ENCODE peak calls at places on chromosomes 13 and 19, in six cellular contexts. One of them, this sample, is unnamed.

GRCh38 chr13:40611004-40611403 is 55.4 kb downstream of the FOXO1 start:
- DNase-seq in naive thymus-derived CD4-positive, alpha-beta T cell: no peak
- DNase-seq in OCI-LY7: no peak
- DNase-seq in GM23248: no peak
- DNase-seq in lower lobe of right lung: no peak
- DNase-seq in heart right ventricle: no peak
- DNase-seq in this sample: no peak

GRCh38 chr19:10552596-10553053 is 8.9 kb downstream of the ATG4D start:
- DNase-seq in naive thymus-derived CD4-positive, alpha-beta T cell: no peak
- DNase-seq in OCI-LY7: peak; percentile 65
- DNase-seq in GM23248: peak; percentile 36
- DNase-seq in lower lobe of right lung: no peak
- DNase-seq in heart right ventricle: no peak
- DNase-seq in this sample: peak; percentile 67

GRCh38 chr19:29634731-29635130 is 28.6 kb downstream of the POP4 start:
- DNase-seq in naive thymus-derived CD4-positive, alpha-beta T cell: no peak
- DNase-seq in OCI-LY7: no peak
- DNase-seq in GM23248: no peak
- DNase-seq in lower lobe of right lung: peak; percentile 2
- DNase-seq in heart right ventricle: no peak
- DNase-seq in this sample: no peak

GRCh38 chr19:35345671-35346111 is 2.0 kb upstream of the FFAR1 start:
- DNase-seq in naive thymus-derived CD4-positive, alpha-beta T cell: no peak
- DNase-seq in OCI-LY7: no peak
- DNase-seq in GM23248: no peak
- DNase-seq in lower lobe of right lung: peak; percentile 28
- DNase-seq in heart right ventricle: no peak
- DNase-seq in this sample: no peak

GRCh38 chr13:109436055-109436622 is 350.2 kb downstream of the IRS2 start:
- DNase-seq in naive thymus-derived CD4-positive, alpha-beta T cell: no peak
- DNase-seq in OCI-LY7: no peak
- DNase-seq in GM23248: no peak
- DNase-seq in lower lobe of right lung: no peak
- DNase-seq in heart right ventricle: no peak
- DNase-seq in this sample: no peak

GRCh38 chr19:45528149-45528743 is 21.0 kb downstream of the VASP start:
- DNase-seq in naive thymus-derived CD4-positive, alpha-beta T cell: no peak
- DNase-seq in OCI-LY7: no peak
- DNase-seq in GM23248: peak; percentile 42
- DNase-seq in lower lobe of right lung: no peak
- DNase-seq in heart right ventricle: no peak
- DNase-seq in this sample: no peak

GRCh38 chr13:65966991-65967451 is 1263.1 kb downstream of the PCDH9 start:
- DNase-seq in naive thymus-derived CD4-positive, alpha-beta T cell: no peak
- DNase-seq in OCI-LY7: peak; percentile 52
- DNase-seq in GM23248: peak; percentile 29
- DNase-seq in lower lobe of right lung: no peak
- DNase-seq in heart right ventricle: no peak
- DNase-seq in this sample: no peak

GRCh38 chr13:26951581-26952177 is 191.1 kb upstream of the GPR12 start:
- DNase-seq in naive thymus-derived CD4-positive, alpha-beta T cell: no peak
- DNase-seq in OCI-LY7: no peak
- DNase-seq in GM23248: no peak
- DNase-seq in lower lobe of right lung: no peak
- DNase-seq in heart right ventricle: no peak
- DNase-seq in this sample: no peak

GRCh38 chr13:23621316-23621645 is 51.1 kb downstream of the TNFRSF19 start:
- DNase-seq in naive thymus-derived CD4-positive, alpha-beta T cell: no peak
- DNase-seq in OCI-LY7: no peak
- DNase-seq in GM23248: peak; percentile 95
- DNase-seq in lower lobe of right lung: no peak
- DNase-seq in heart right ventricle: no peak
- DNase-seq in this sample: no peak

GRCh38 chr19:6220385-6221191 is 59.2 kb downstream of the MLLT1 start:
- DNase-seq in naive thymus-derived CD4-positive, alpha-beta T cell: no peak
- DNase-seq in OCI-LY7: no peak
- DNase-seq in GM23248: peak; percentile 94
- DNase-seq in lower lobe of right lung: no peak
- DNase-seq in heart right ventricle: no peak
- DNase-seq in this sample: no peak

GRCh38 chr13:54018485-54018884 is 989.9 kb downstream of the OLFM4 start:
- DNase-seq in naive thymus-derived CD4-positive, alpha-beta T cell: no peak
- DNase-seq in OCI-LY7: no peak
- DNase-seq in GM23248: no peak
- DNase-seq in lower lobe of right lung: no peak
- DNase-seq in heart right ventricle: no peak
- DNase-seq in this sample: no peak

GRCh38 chr13:66803759-66804456 is 426.2 kb downstream of the PCDH9 start:
- DNase-seq in naive thymus-derived CD4-positive, alpha-beta T cell: no peak
- DNase-seq in OCI-LY7: no peak
- DNase-seq in GM23248: no peak
- DNase-seq in lower lobe of right lung: no peak
- DNase-seq in heart right ventricle: no peak
- DNase-seq in this sample: no peak

GRCh38 chr19:53068199-53068598 is 23.7 kb downstream of the ERVV-2 start:
- DNase-seq in naive thymus-derived CD4-positive, alpha-beta T cell: no peak
- DNase-seq in OCI-LY7: no peak
- DNase-seq in GM23248: no peak
- DNase-seq in lower lobe of right lung: no peak
- DNase-seq in heart right ventricle: no peak
- DNase-seq in this sample: no peak
- H3K9me3 ChIP-seq in naive thymus-derived CD4-positive, alpha-beta T cell: peaks cover 29% of the 10 kb centered on the region
- H3K9me3 ChIP-seq in OCI-LY7: peaks cover 23% of the 10 kb centered on the region
- H3K9me3 ChIP-seq in GM23248: no peaks in the 10 kb centered on the region
- H3K9me3 ChIP-seq in lower lobe of right lung: peaks cover 88% of the 10 kb centered on the region
- H3K9me3 ChIP-seq in heart right ventricle: peaks cover 99% of the 10 kb centered on the region
- H3K9me3 ChIP-seq in this sample: peaks cover 19% of the 10 kb centered on the region

GRCh38 chr19:42441047-42441440 is 1.7 kb downstream of the CXCL17 start:
- DNase-seq in naive thymus-derived CD4-positive, alpha-beta T cell: no peak
- DNase-seq in OCI-LY7: no peak
- DNase-seq in GM23248: peak; percentile 8
- DNase-seq in lower lobe of right lung: no peak
- DNase-seq in heart right ventricle: no peak
- DNase-seq in this sample: no peak
- H3K4me3 ChIP-seq in naive thymus-derived CD4-positive, alpha-beta T cell: no peak overlapping the region
- H3K4me3 ChIP-seq in OCI-LY7: no peak overlapping the region
- H3K4me3 ChIP-seq in GM23248: no peak overlapping the region
- H3K4me3 ChIP-seq in lower lobe of right lung: peak overlapping the region; percentile 34
- H3K4me3 ChIP-seq in heart right ventricle: no peak overlapping the region
- H3K4me3 ChIP-seq in this sample: no peak overlapping the region

GRCh38 chr19:56617531-56617930 is 22.4 kb downstream of the ZNF71 start:
- DNase-seq in naive thymus-derived CD4-positive, alpha-beta T cell: no peak
- DNase-seq in OCI-LY7: no peak
- DNase-seq in GM23248: no peak
- DNase-seq in lower lobe of right lung: no peak
- DNase-seq in heart right ventricle: no peak
- DNase-seq in this sample: no peak

GRCh38 chr19:56619131-56619530 is 23.8 kb upstream of the SMIM17 start:
- DNase-seq in naive thymus-derived CD4-positive, alpha-beta T cell: no peak
- DNase-seq in OCI-LY7: no peak
- DNase-seq in GM23248: no peak
- DNase-seq in lower lobe of right lung: no peak
- DNase-seq in heart right ventricle: no peak
- DNase-seq in this sample: no peak

GRCh38 chr19:56625708-56626107 is 17.3 kb upstream of the SMIM17 start:
- DNase-seq in naive thymus-derived CD4-positive, alpha-beta T cell: no peak
- DNase-seq in OCI-LY7: no peak
- DNase-seq in GM23248: no peak
- DNase-seq in lower lobe of right lung: no peak
- DNase-seq in heart right ventricle: no peak
- DNase-seq in this sample: no peak

GRCh38 chr19:56622374-56622773 is 20.6 kb upstream of the SMIM17 start:
- DNase-seq in naive thymus-derived CD4-positive, alpha-beta T cell: no peak
- DNase-seq in OCI-LY7: no peak
- DNase-seq in GM23248: no peak
- DNase-seq in lower lobe of right lung: no peak
- DNase-seq in heart right ventricle: no peak
- DNase-seq in this sample: no peak

GRCh38 chr19:56623006-56623405 is 20.0 kb upstream of the SMIM17 start:
- DNase-seq in naive thymus-derived CD4-positive, alpha-beta T cell: no peak
- DNase-seq in OCI-LY7: no peak
- DNase-seq in GM23248: no peak
- DNase-seq in lower lobe of right lung: no peak
- DNase-seq in heart right ventricle: no peak
- DNase-seq in this sample: no peak
- H3K9me3 ChIP-seq in naive thymus-derived CD4-positive, alpha-beta T cell: no peaks in the 10 kb centered on the region
- H3K9me3 ChIP-seq in OCI-LY7: no peaks in the 10 kb centered on the region
- H3K9me3 ChIP-seq in GM23248: no peaks in the 10 kb centered on the region
- H3K9me3 ChIP-seq in lower lobe of right lung: peaks cover 84% of the 10 kb centered on the region
- H3K9me3 ChIP-seq in heart right ventricle: peaks cover 16% of the 10 kb centered on the region
- H3K9me3 ChIP-seq in this sample: peaks cover 7% of the 10 kb centered on the region

GRCh38 chr13:37202264-37202663 is 96.8 kb upstream of the CSNK1A1L start:
- DNase-seq in naive thymus-derived CD4-positive, alpha-beta T cell: no peak
- DNase-seq in OCI-LY7: no peak
- DNase-seq in GM23248: peak; percentile 16
- DNase-seq in lower lobe of right lung: no peak
- DNase-seq in heart right ventricle: no peak
- DNase-seq in this sample: no peak

GRCh38 chr13:37201081-37201480 is 95.6 kb upstream of the CSNK1A1L start:
- DNase-seq in naive thymus-derived CD4-positive, alpha-beta T cell: no peak
- DNase-seq in OCI-LY7: no peak
- DNase-seq in GM23248: no peak
- DNase-seq in lower lobe of right lung: no peak
- DNase-seq in heart right ventricle: no peak
- DNase-seq in this sample: no peak

GRCh38 chr13:37192986-37193385 is 87.5 kb upstream of the CSNK1A1L start:
- DNase-seq in naive thymus-derived CD4-positive, alpha-beta T cell: no peak
- DNase-seq in OCI-LY7: no peak
- DNase-seq in GM23248: peak; percentile 54
- DNase-seq in lower lobe of right lung: no peak
- DNase-seq in heart right ventricle: no peak
- DNase-seq in this sample: no peak

GRCh38 chr13:37194428-37194861 is 89.0 kb upstream of the CSNK1A1L start:
- DNase-seq in naive thymus-derived CD4-positive, alpha-beta T cell: no peak
- DNase-seq in OCI-LY7: no peak
- DNase-seq in GM23248: peak; percentile 78
- DNase-seq in lower lobe of right lung: no peak
- DNase-seq in heart right ventricle: no peak
- DNase-seq in this sample: no peak

DNA sequence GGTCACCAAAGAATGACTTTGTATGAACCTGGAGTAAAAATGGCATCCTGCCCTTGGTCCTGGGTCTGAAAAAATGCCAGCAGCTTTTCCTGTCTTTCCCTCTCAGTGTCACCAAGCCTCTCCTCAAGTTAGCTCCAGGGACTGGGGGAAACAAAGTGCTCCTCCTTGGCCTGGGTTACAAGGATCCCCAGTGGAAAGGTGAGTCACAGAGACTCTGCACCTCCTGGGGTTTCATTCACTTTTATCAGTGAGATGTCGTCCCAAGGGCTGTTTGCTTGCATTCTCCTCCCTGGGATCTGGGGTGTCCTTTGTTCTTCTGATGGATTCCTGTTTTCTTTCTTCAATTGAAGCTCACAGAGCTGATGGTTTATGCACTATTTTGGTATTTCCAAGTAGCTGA is 93.2 kb upstream of the CSNK1A1L start:
- DNase-seq in naive thymus-derived CD4-positive, alpha-beta T cell: no peak
- DNase-seq in OCI-LY7: no peak
- DNase-seq in GM23248: peak; percentile 3
- DNase-seq in lower lobe of right lung: no peak
- DNase-seq in heart right ventricle: no peak
- DNase-seq in this sample: no peak
- H3K4me3 ChIP-seq in naive thymus-derived CD4-positive, alpha-beta T cell: no peak overlapping the region
- H3K4me3 ChIP-seq in OCI-LY7: no peak overlapping the region
- H3K4me3 ChIP-seq in GM23248: no peak overlapping the region
- H3K4me3 ChIP-seq in lower lobe of right lung: no peak overlapping the region
- H3K4me3 ChIP-seq in heart right ventricle: no peak overlapping the region
- H3K4me3 ChIP-seq in this sample: no peak overlapping the region

DNA sequence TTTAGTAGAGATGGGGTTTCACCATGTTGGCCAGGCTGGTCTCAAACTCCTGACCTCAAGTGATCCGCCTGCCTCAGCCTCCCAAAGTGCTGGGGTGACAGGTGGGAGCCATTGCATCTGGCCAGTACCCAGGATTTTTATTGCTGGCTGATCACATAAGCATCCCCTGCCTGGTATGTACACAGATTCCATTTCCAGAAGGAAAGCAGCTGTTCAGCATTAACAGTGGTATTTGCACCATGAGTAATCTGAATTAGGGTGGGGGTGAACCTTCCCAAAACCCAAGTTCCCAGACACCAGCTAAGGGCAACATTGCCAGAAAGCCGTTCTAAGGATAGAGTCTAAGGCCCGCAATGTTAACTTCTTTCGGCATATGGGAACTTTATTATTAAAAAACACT is 7.3 kb downstream of the ZNF555 start:
- DNase-seq in naive thymus-derived CD4-positive, alpha-beta T cell: no peak
- DNase-seq in OCI-LY7: no peak
- DNase-seq in GM23248: no peak
- DNase-seq in lower lobe of right lung: no peak
- DNase-seq in heart right ventricle: no peak
- DNase-seq in this sample: no peak
- H3K9me3 ChIP-seq in naive thymus-derived CD4-positive, alpha-beta T cell: peaks cover 10% of the 10 kb centered on the region
- H3K9me3 ChIP-seq in OCI-LY7: no peaks in the 10 kb centered on the region
- H3K9me3 ChIP-seq in GM23248: peaks cover 8% of the 10 kb centered on the region
- H3K9me3 ChIP-seq in lower lobe of right lung: peaks cover 52% of the 10 kb centered on the region
- H3K9me3 ChIP-seq in heart right ventricle: peaks cover 90% of the 10 kb centered on the region
- H3K9me3 ChIP-seq in this sample: peaks cover 28% of the 10 kb centered on the region

DNA sequence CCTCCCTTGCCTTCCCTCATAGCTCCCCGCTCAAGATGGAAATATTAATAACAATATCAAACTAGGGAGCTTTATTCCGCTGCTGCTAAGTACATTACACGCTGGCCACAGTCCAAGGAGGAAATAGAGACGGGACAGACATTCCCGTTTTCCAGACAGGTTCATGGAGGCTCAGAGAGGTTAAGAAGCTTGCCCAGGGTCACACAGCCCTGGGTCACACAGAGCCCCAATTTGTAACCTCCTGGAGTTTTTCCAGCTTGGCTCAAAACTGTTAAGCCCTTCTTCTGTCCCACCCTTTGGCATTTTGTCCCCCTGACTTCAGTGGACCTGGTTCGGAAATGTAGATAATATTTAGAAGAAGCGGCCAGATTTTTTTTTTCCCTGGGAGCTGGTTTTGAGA is 2.0 kb downstream of the BICRA start:
- DNase-seq in naive thymus-derived CD4-positive, alpha-beta T cell: no peak
- DNase-seq in OCI-LY7: no peak
- DNase-seq in GM23248: peak; percentile 37
- DNase-seq in lower lobe of right lung: no peak
- DNase-seq in heart right ventricle: no peak
- DNase-seq in this sample: no peak
- H3K4me3 ChIP-seq in naive thymus-derived CD4-positive, alpha-beta T cell: peak overlapping the region; percentile 70
- H3K4me3 ChIP-seq in OCI-LY7: no peak overlapping the region
- H3K4me3 ChIP-seq in GM23248: peak overlapping the region; percentile 96
- H3K4me3 ChIP-seq in lower lobe of right lung: peak overlapping the region; percentile 97
- H3K4me3 ChIP-seq in heart right ventricle: peak overlapping the region; percentile 96
- H3K4me3 ChIP-seq in this sample: no peak overlapping the region

GRCh38 chr13:111882351-111882750 is 184.6 kb upstream of the SOX1 start:
- DNase-seq in naive thymus-derived CD4-positive, alpha-beta T cell: no peak
- DNase-seq in OCI-LY7: no peak
- DNase-seq in GM23248: no peak
- DNase-seq in lower lobe of right lung: no peak
- DNase-seq in heart right ventricle: no peak
- DNase-seq in this sample: no peak
- H3K9me3 ChIP-seq in naive thymus-derived CD4-positive, alpha-beta T cell: no peaks in the 10 kb centered on the region
- H3K9me3 ChIP-seq in OCI-LY7: no peaks in the 10 kb centered on the region
- H3K9me3 ChIP-seq in GM23248: no peaks in the 10 kb centered on the region
- H3K9me3 ChIP-seq in lower lobe of right lung: no peaks in the 10 kb centered on the region
- H3K9me3 ChIP-seq in heart right ventricle: peaks cover 5% of the 10 kb centered on the region
- H3K9me3 ChIP-seq in this sample: no peaks in the 10 kb centered on the region

GRCh38 chr13:31914843-31915242 is 116.7 kb upstream of the FRY start:
- DNase-seq in naive thymus-derived CD4-positive, alpha-beta T cell: no peak
- DNase-seq in OCI-LY7: no peak
- DNase-seq in GM23248: no peak
- DNase-seq in lower lobe of right lung: no peak
- DNase-seq in heart right ventricle: no peak
- DNase-seq in this sample: no peak
- H3K4me3 ChIP-seq in naive thymus-derived CD4-positive, alpha-beta T cell: no peak overlapping the region
- H3K4me3 ChIP-seq in OCI-LY7: no peak overlapping the region
- H3K4me3 ChIP-seq in GM23248: no peak overlapping the region
- H3K4me3 ChIP-seq in lower lobe of right lung: no peak overlapping the region
- H3K4me3 ChIP-seq in heart right ventricle: no peak overlapping the region
- H3K4me3 ChIP-seq in this sample: no peak overlapping the region